ENCODE peak calls at places on chromosomes 6 and 20, in four cellular contexts. L is activated CD4-positive, alpha-beta T cell treated with anti-CD3 and anti-CD28 coated beads, Interleukin-2, amount 50 U/mL, for 1 hour; N is fibroblast of lung; M is dermis microvascular lymphatic vessel endothelial cell. H is an unnamed sample.

GRCh38 chr6:132648356-132648755 is 10.6 kb downstream of the TAAR1 start:
- DNase-seq in L (no peak), N (peak), M (no peak), H (no peak)

GRCh38 chr20:25991051-25991755 is 294.6 kb upstream of the ZNF337 start:
- DNase-seq in N (no peak), M (no peak), L (no peak), H (no peak)

GRCh38 chr20:61841551-61841950 is 224.1 kb downstream of the TAF4 start:
- DNase-seq in L (no peak), M (no peak), N (no peak), H (no peak)

GRCh38 chr6:121932071-121933009 is 467.1 kb upstream of the HSF2 start:
- DNase-seq in L (no peak), N (peak), M (peak), H (peak)

GRCh38 chr6:147958683-147959082 is 384.0 kb upstream of the SASH1 start:
- DNase-seq in M (no peak), N (no peak), L (no peak), H (no peak)

GRCh38 chr20:44609006-44609510 is 26.7 kb downstream of the PKIG start:
- DNase-seq in M (no peak), N (no peak), L (no peak), H (no peak)

GRCh38 chr6:65081713-65082210 is 625.3 kb downstream of the EYS start:
- DNase-seq in N (no peak), L (no peak), M (no peak), H (no peak)

GRCh38 chr6:39453236-39453635 is 130.7 kb upstream of the KCNK16 start:
- DNase-seq in M (no peak), N (no peak), L (no peak), H (no peak)

GRCh38 chr6:1610497-1611321 is 994 bp downstream of the FOXC1 start:
- DNase-seq in L (no peak), N (peak), M (no peak), H (no peak)

GRCh38 chr20:24465730-24466129 is 3.7 kb upstream of the SYNDIG1 start:
- DNase-seq in N (peak), L (no peak), M (no peak), H (no peak)

GRCh38 chr6:925656-926213 is 232.8 kb upstream of the EXOC2 start:
- DNase-seq in N (no peak), L (no peak), M (no peak), H (no peak)

GRCh38 chr6:101392561-101393230 is 812 bp upstream of the GRIK2 start:
- DNase-seq in N (no peak), M (no peak), L (no peak), H (no peak)

GRCh38 chr6:52904562-52905279 is 4.8 kb downstream of the GSTA3 start:
- DNase-seq in N (no peak), L (no peak), M (no peak), H (no peak)

GRCh38 chr6:33123732-33124524 is 48.1 kb downstream of the HLA-DPB1 start:
- DNase-seq in M (peak), N (peak), L (no peak), H (no peak)

GRCh38 chr6:89161326-89162046 is 15.6 kb downstream of the PM20D2 start:
- DNase-seq in N (peak), L (no peak), M (no peak), H (no peak)

GRCh38 chr6:148831064-148831463 is 84.2 kb downstream of the UST start:
- DNase-seq in N (no peak), L (peak), M (no peak), H (peak)

GRCh38 chr6:132380358-132380757 is 20.9 kb downstream of the MOXD1 start:
- DNase-seq in M (no peak), N (no peak), L (no peak), H (no peak)

GRCh38 chr6:12504325-12504966 is 212.1 kb upstream of the PHACTR1 start:
- DNase-seq in N (no peak), M (no peak), L (no peak), H (peak)

H was measured in Peyer's patch.